ENCODE peak calls at places on chromosomes 6 and 20, in eight cellular contexts. I, L, W, R, O, S, D and E are unnamed samples.

GRCh38 chr6:157755752-157756411 is 67.2 kb upstream of the SNX9 start:
- DNase-seq in W (no peak), O (no peak), D (no peak), S (no peak), I (peak; percentile 60), R (no peak), L (no peak), E (no peak)

GRCh38 chr20:56974499-56975250 is 291.8 kb downstream of the BMP7 start:
- DNase-seq in L (peak; percentile 66), W (peak; percentile 77), D (peak; percentile 1), O (no peak), S (no peak), R (peak; percentile 63), I (peak; percentile 6), E (peak; percentile 81)

GRCh38 chr20:25310268-25310920 is 62.5 kb downstream of the PYGB start:
- DNase-seq in L (no peak), O (no peak), S (peak; percentile 62), W (peak; percentile 87), D (peak; percentile 68), I (peak; percentile 47), R (peak; percentile 93), E (no peak)

GRCh38 chr6:82381278-82381677 is 17.7 kb downstream of the TPBG start:
- DNase-seq in O (no peak), R (no peak), W (peak; percentile 43), S (no peak), D (no peak), L (no peak), I (no peak), E (no peak)

GRCh38 chr6:33160728-33161323 is 31.4 kb downstream of the COL11A2 start:
- DNase-seq in S (no peak), L (no peak), O (no peak), R (peak; percentile 58), D (peak; percentile 41), I (no peak), W (peak; percentile 26), E (no peak)

GRCh38 chr6:1665214-1665613 is 55.5 kb downstream of the FOXC1 start:
- DNase-seq in S (no peak), R (no peak), D (no peak), L (no peak), W (no peak), O (no peak), I (no peak), E (no peak)

GRCh38 chr20:53463101-53463972 is 130.3 kb downstream of the ZNF217 start:
- DNase-seq in W (no peak), L (no peak), I (no peak), S (no peak), R (no peak), D (no peak), O (no peak), E (no peak)

GRCh38 chr6:154479388-154480143 is 30.9 kb downstream of the CNKSR3 start:
- DNase-seq in O (no peak), S (no peak), W (no peak), L (no peak), R (peak; percentile 64), D (no peak), I (no peak), E (no peak)

GRCh38 chr20:39206899-39207564 is 244.9 kb downstream of the DHX35 start:
- DNase-seq in L (no peak), S (no peak), W (no peak), I (no peak), R (no peak), D (no peak), O (no peak), E (no peak)

GRCh38 chr20:51985753-51986152 is 183.4 kb upstream of the SALL4 start:
- DNase-seq in R (no peak), O (no peak), S (no peak), L (no peak), I (no peak), D (no peak), W (no peak), E (no peak)

GRCh38 chr6:25218346-25218745 is 60.8 kb upstream of the CARMIL1 start:
- DNase-seq in D (no peak), I (no peak), W (no peak), L (no peak), R (no peak), S (no peak), O (no peak), E (no peak)

GRCh38 chr20:21628800-21629199 is 76.7 kb upstream of the PAX1 start:
- DNase-seq in O (no peak), L (no peak), S (no peak), I (no peak), D (no peak), W (no peak), R (no peak), E (no peak)

GRCh38 chr20:59779656-59780380 is 153.6 kb downstream of the SYCP2 start:
- DNase-seq in I (no peak), R (no peak), L (no peak), S (no peak), D (no peak), O (no peak), W (no peak), E (no peak)